ENCODE peak calls at places on chromosomes 6 and 20, in six cellular contexts. I is kidney, T is GM12865, K is BE2C, L is RWPE1, V is astrocyte. X is an unnamed sample.

GRCh38 chr6:56526860-56527544 is 115.7 kb downstream of the DST start:
- DNase-seq in I (no peak), T (no peak), K (no peak), L (no peak), V (peak), X (no peak)

GRCh38 chr6:156846845-156847599 is 69.8 kb downstream of the ARID1B start:
- DNase-seq in I (no peak), T (no peak), K (no peak), L (no peak), V (no peak), X (no peak)

GRCh38 chr6:47288245-47289090 is 21.2 kb downstream of the TNFRSF21 start:
- DNase-seq in I (no peak), T (no peak), K (no peak), L (no peak), V (no peak), X (no peak)

GRCh38 chr20:22491188-22491500 is 93.2 kb downstream of the FOXA2 start:
- DNase-seq in I (peak), T (no peak), K (no peak), L (no peak), V (no peak), X (no peak)

GRCh38 chr6:1993049-1993448 is 252.4 kb downstream of the GMDS start:
- DNase-seq in I (no peak), T (no peak), K (no peak), L (no peak), V (peak), X (no peak)

GRCh38 chr20:7911586-7912330 is 28.5 kb downstream of the HAO1 start:
- DNase-seq in I (no peak), T (no peak), K (no peak), L (no peak), V (no peak), X (no peak)

GRCh38 chr6:88376759-88377387 is 210.7 kb upstream of the CNR1 start:
- DNase-seq in I (no peak), T (no peak), K (no peak), L (peak), V (peak), X (no peak)

GRCh38 chr6:148964467-148964866 is 217.6 kb downstream of the UST start:
- DNase-seq in I (no peak), T (no peak), K (no peak), L (no peak), V (no peak), X (no peak)

GRCh38 chr6:32087574-32088486 is 21.3 kb downstream of the TNXB start:
- DNase-seq in I (peak), T (peak), K (peak), L (peak), V (no peak), X (no peak)

GRCh38 chr6:168116446-168116974 is 37.5 kb upstream of the FRMD1 start:
- DNase-seq in I (peak), T (no peak), K (no peak), L (no peak), V (no peak), X (peak)

GRCh38 chr20:58618694-58619540 is 32.2 kb upstream of the STX16 start:
- DNase-seq in I (peak), T (no peak), K (no peak), L (no peak), V (peak), X (no peak)

GRCh38 chr6:34792605-34793500 is 970 bp downstream of the BLTP3A start:
- DNase-seq in I (no peak), T (peak), K (peak), L (peak), V (peak), X (peak)

GRCh38 chr6:121951077-121951476 is 448.4 kb upstream of the HSF2 start:
- DNase-seq in I (no peak), T (no peak), K (no peak), L (no peak), V (no peak), X (no peak)

GRCh38 chr6:138146544-138146943 is 15.2 kb upstream of the ARFGEF3 start:
- DNase-seq in I (no peak), T (no peak), K (no peak), L (no peak), V (no peak), X (no peak)

GRCh38 chr6:1605822-1606532 is 3.7 kb upstream of the FOXC1 start:
- DNase-seq in I (peak), T (no peak), K (no peak), L (no peak), V (no peak), X (no peak)

GRCh38 chr6:2938632-2939083 is 32.7 kb downstream of the SERPINB6 start:
- DNase-seq in I (no peak), T (no peak), K (no peak), L (no peak), V (no peak), X (no peak)

GRCh38 chr6:117265425-117266266 is at the start of gene VGLL2:
- DNase-seq in I (peak), T (no peak), K (peak), L (no peak), V (peak), X (no peak)

GRCh38 chr6:5871296-5871695 is 135.4 kb downstream of the NRN1 start:
- DNase-seq in I (no peak), T (peak), K (no peak), L (no peak), V (no peak), X (no peak)

GRCh38 chr6:7644394-7644793 is 54.4 kb downstream of the SNRNP48 start:
- DNase-seq in I (no peak), T (no peak), K (no peak), L (peak), V (no peak), X (no peak)

GRCh38 chr6:7642784-7643183 is 52.8 kb downstream of the SNRNP48 start:
- DNase-seq in I (no peak), T (no peak), K (no peak), L (no peak), V (no peak), X (no peak)

GRCh38 chr6:7636151-7636550 is 46.2 kb downstream of the SNRNP48 start:
- DNase-seq in I (no peak), T (no peak), K (no peak), L (no peak), V (no peak), X (no peak)

GRCh38 chr6:7640607-7641577 is 50.9 kb downstream of the SNRNP48 start:
- DNase-seq in I (no peak), T (no peak), K (no peak), L (peak), V (peak), X (no peak)

GRCh38 chr6:7639427-7639826 is 49.4 kb downstream of the SNRNP48 start:
- DNase-seq in I (no peak), T (no peak), K (no peak), L (no peak), V (no peak), X (no peak)
- TF ChIP-seq CTCF in I (no peak), T (no peak), K (no peak), L (no peak), V (no peak), X (no peak)

DNA sequence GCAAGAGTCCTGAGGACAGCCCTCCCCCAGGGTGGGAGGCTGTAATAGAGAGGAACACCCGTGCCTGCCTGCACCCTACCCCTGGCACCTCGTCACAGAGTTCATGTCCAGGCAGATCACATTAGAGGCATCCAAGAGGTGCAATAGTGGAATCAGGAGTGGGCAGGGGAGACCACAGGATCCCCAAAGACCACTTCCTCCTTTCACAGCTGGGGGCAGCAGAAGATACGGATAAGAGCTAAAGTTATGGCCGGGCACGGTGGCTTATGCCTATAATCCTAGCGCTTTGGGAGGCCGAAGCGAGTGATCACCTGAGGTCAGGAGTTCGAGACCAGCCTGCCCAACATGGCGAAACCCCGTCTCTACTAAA is 1.5 kb upstream of the CAPN11 start:
- DNase-seq in I (no peak), T (no peak), K (no peak), L (no peak), V (no peak), X (no peak)
- TF ChIP-seq CTCF in I (no peak), T (no peak), K (no peak), L (no peak), V (no peak), X (no peak)

GRCh38 chr6:154267508-154268106 is 89.0 kb downstream of the IPCEF1 start:
- DNase-seq in I (peak), T (no peak), K (no peak), L (no peak), V (no peak), X (no peak)

GRCh38 chr6:154257074-154257473 is 99.5 kb downstream of the IPCEF1 start:
- DNase-seq in I (no peak), T (no peak), K (no peak), L (no peak), V (no peak), X (peak)

GRCh38 chr6:154266560-154267134 is 90.0 kb downstream of the IPCEF1 start:
- DNase-seq in I (no peak), T (peak), K (no peak), L (no peak), V (no peak), X (no peak)

GRCh38 chr6:154258064-154258757 is 98.4 kb downstream of the IPCEF1 start:
- DNase-seq in I (no peak), T (peak), K (no peak), L (no peak), V (no peak), X (no peak)

GRCh38 chr6:154261688-154262397 is 94.8 kb downstream of the IPCEF1 start:
- DNase-seq in I (no peak), T (no peak), K (no peak), L (no peak), V (no peak), X (no peak)
- TF ChIP-seq CTCF in I (no peak), T (no peak), K (no peak), L (no peak), V (no peak), X (no peak)

GRCh38 chr20:51311636-51312479 is 230.7 kb downstream of the NFATC2 start:
- DNase-seq in I (no peak), T (no peak), K (no peak), L (peak), V (peak), X (no peak)

GRCh38 chr20:51310216-51310615 is 232.3 kb downstream of the NFATC2 start:
- DNase-seq in I (no peak), T (no peak), K (no peak), L (no peak), V (no peak), X (no peak)

GRCh38 chr20:51315390-51315789 is 227.1 kb downstream of the NFATC2 start:
- DNase-seq in I (no peak), T (no peak), K (no peak), L (no peak), V (no peak), X (no peak)

GRCh38 chr20:51312480-51312783 is 230.1 kb downstream of the NFATC2 start:
- DNase-seq in I (no peak), T (no peak), K (no peak), L (no peak), V (no peak), X (no peak)

DNA sequence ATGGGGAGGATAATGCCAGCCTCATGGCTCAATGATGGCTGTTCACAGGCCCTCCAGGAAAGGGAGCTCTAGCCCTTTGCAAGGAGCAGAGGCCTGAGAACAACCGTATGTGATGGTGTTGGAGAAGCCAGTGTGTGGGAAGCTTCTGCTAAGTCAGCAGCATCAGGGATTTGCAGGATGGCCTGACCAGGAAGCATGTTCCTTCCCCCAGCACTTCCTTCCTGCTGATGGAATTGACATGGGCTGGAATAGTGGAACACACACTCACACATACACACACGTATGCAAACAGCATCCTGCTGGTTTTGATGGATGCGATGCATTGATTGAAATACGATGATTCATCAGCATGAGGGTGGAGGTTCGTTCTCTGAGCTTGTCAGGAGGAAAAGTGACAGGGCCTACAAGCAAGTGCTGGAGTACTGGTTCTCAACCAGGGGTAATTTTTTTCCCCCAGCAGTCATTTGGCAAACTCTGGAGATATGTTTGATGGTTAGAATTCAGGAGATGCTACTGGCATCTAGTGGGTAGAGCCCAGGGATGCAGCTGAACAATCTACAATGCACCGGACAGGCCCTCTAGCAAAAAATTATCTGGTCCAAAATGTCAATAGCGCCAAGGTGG is 229.1 kb downstream of the NFATC2 start:
- DNase-seq in I (no peak), T (no peak), K (no peak), L (no peak), V (peak), X (no peak)
- TF ChIP-seq CTCF in I (no peak), T (no peak), K (no peak), L (no peak), V (no peak), X (no peak)

GRCh38 chr20:18058661-18059467 is 1.1 kb upstream of the OVOL2 start:
- DNase-seq in I (no peak), T (no peak), K (no peak), L (no peak), V (no peak), X (no peak)
- TF ChIP-seq CTCF in I (peak), T (no peak), K (no peak), L (no peak), V (no peak), X (no peak)

X was measured in CD14-positive monocyte.